ENCODE peak calls at places on chromosome 6, in eight cellular contexts. One of them, this sample, is unnamed.

GRCh38 chr6:164005312-164005711 is 590.8 kb downstream of the QKI start:
- DNase-seq in left lung: no peak
- DNase-seq in stomach: no peak
- DNase-seq in activated B cell treated with CpG ODN at 0.5 μM for 24 hours: no peak
- DNase-seq in colonic mucosa: no peak
- DNase-seq in GM12864: no peak
- DNase-seq in cardiac muscle cell: no peak
- DNase-seq in dorsolateral prefrontal cortex: no peak
- DNase-seq in this sample: no peak

GRCh38 chr6:8481727-8482126 is 46.4 kb upstream of the SLC35B3 start:
- DNase-seq in left lung: no peak
- DNase-seq in stomach: no peak
- DNase-seq in activated B cell treated with CpG ODN at 0.5 μM for 24 hours: no peak
- DNase-seq in colonic mucosa: no peak
- DNase-seq in GM12864: no peak
- DNase-seq in cardiac muscle cell: no peak
- DNase-seq in dorsolateral prefrontal cortex: no peak
- DNase-seq in this sample: peak

GRCh38 chr6:106918128-106918527 is 56.4 kb downstream of the CD24 start:
- DNase-seq in left lung: no peak
- DNase-seq in stomach: no peak
- DNase-seq in activated B cell treated with CpG ODN at 0.5 μM for 24 hours: no peak
- DNase-seq in colonic mucosa: no peak
- DNase-seq in GM12864: no peak
- DNase-seq in cardiac muscle cell: no peak
- DNase-seq in dorsolateral prefrontal cortex: no peak
- DNase-seq in this sample: no peak

GRCh38 chr6:154591220-154591619 is 80.7 kb upstream of the CNKSR3 start:
- DNase-seq in left lung: no peak
- DNase-seq in stomach: no peak
- DNase-seq in activated B cell treated with CpG ODN at 0.5 μM for 24 hours: no peak
- DNase-seq in colonic mucosa: no peak
- DNase-seq in GM12864: no peak
- DNase-seq in cardiac muscle cell: no peak
- DNase-seq in dorsolateral prefrontal cortex: no peak
- DNase-seq in this sample: no peak

GRCh38 chr6:57035549-57035948 is 10.9 kb upstream of the KIAA1586 start:
- DNase-seq in left lung: no peak
- DNase-seq in stomach: no peak
- DNase-seq in activated B cell treated with CpG ODN at 0.5 μM for 24 hours: no peak
- DNase-seq in colonic mucosa: no peak
- DNase-seq in GM12864: no peak
- DNase-seq in cardiac muscle cell: no peak
- DNase-seq in dorsolateral prefrontal cortex: no peak
- DNase-seq in this sample: no peak

GRCh38 chr6:109434456-109434855 is 6.0 kb downstream of the PPIL6 start:
- DNase-seq in left lung: no peak
- DNase-seq in stomach: no peak
- DNase-seq in activated B cell treated with CpG ODN at 0.5 μM for 24 hours: no peak
- DNase-seq in colonic mucosa: no peak
- DNase-seq in GM12864: no peak
- DNase-seq in cardiac muscle cell: no peak
- DNase-seq in dorsolateral prefrontal cortex: no peak
- DNase-seq in this sample: no peak

GRCh38 chr6:158910484-158911075 is 89.4 kb downstream of the RSPH3 start:
- DNase-seq in left lung: no peak
- DNase-seq in stomach: peak
- DNase-seq in activated B cell treated with CpG ODN at 0.5 μM for 24 hours: peak
- DNase-seq in colonic mucosa: no peak
- DNase-seq in GM12864: peak
- DNase-seq in cardiac muscle cell: no peak
- DNase-seq in dorsolateral prefrontal cortex: no peak
- DNase-seq in this sample: peak

GRCh38 chr6:16338577-16339262 is 100.3 kb downstream of the GMPR start:
- DNase-seq in left lung: no peak
- DNase-seq in stomach: peak
- DNase-seq in activated B cell treated with CpG ODN at 0.5 μM for 24 hours: no peak
- DNase-seq in colonic mucosa: peak
- DNase-seq in GM12864: no peak
- DNase-seq in cardiac muscle cell: peak
- DNase-seq in dorsolateral prefrontal cortex: peak
- DNase-seq in this sample: no peak

GRCh38 chr6:137970368-137970767 is 103.3 kb downstream of the TNFAIP3 start:
- DNase-seq in left lung: no peak
- DNase-seq in stomach: no peak
- DNase-seq in activated B cell treated with CpG ODN at 0.5 μM for 24 hours: no peak
- DNase-seq in colonic mucosa: no peak
- DNase-seq in GM12864: no peak
- DNase-seq in cardiac muscle cell: no peak
- DNase-seq in dorsolateral prefrontal cortex: no peak
- DNase-seq in this sample: peak

GRCh38 chr6:12381587-12381986 is 91.4 kb downstream of the EDN1 start:
- DNase-seq in left lung: no peak
- DNase-seq in stomach: no peak
- DNase-seq in activated B cell treated with CpG ODN at 0.5 μM for 24 hours: no peak
- DNase-seq in colonic mucosa: no peak
- DNase-seq in GM12864: no peak
- DNase-seq in cardiac muscle cell: no peak
- DNase-seq in dorsolateral prefrontal cortex: no peak
- DNase-seq in this sample: no peak

GRCh38 chr6:5112065-5112799 is 27.1 kb downstream of the PPP1R3G start:
- DNase-seq in left lung: no peak
- DNase-seq in stomach: no peak
- DNase-seq in activated B cell treated with CpG ODN at 0.5 μM for 24 hours: no peak
- DNase-seq in colonic mucosa: no peak
- DNase-seq in GM12864: no peak
- DNase-seq in cardiac muscle cell: no peak
- DNase-seq in dorsolateral prefrontal cortex: no peak
- DNase-seq in this sample: no peak

GRCh38 chr6:135094403-135094821 is 39.8 kb upstream of the HBS1L start:
- DNase-seq in left lung: no peak
- DNase-seq in stomach: no peak
- DNase-seq in activated B cell treated with CpG ODN at 0.5 μM for 24 hours: no peak
- DNase-seq in colonic mucosa: no peak
- DNase-seq in GM12864: no peak
- DNase-seq in cardiac muscle cell: no peak
- DNase-seq in dorsolateral prefrontal cortex: no peak
- DNase-seq in this sample: no peak

GRCh38 chr6:71091167-71091566 is 134.3 kb upstream of the B3GAT2 start:
- DNase-seq in left lung: no peak
- DNase-seq in stomach: no peak
- DNase-seq in activated B cell treated with CpG ODN at 0.5 μM for 24 hours: no peak
- DNase-seq in colonic mucosa: no peak
- DNase-seq in GM12864: no peak
- DNase-seq in cardiac muscle cell: no peak
- DNase-seq in dorsolateral prefrontal cortex: no peak
- DNase-seq in this sample: no peak

GRCh38 chr6:63307581-63308246 is 12.1 kb downstream of the LGSN start:
- DNase-seq in left lung: no peak
- DNase-seq in stomach: no peak
- DNase-seq in activated B cell treated with CpG ODN at 0.5 μM for 24 hours: no peak
- DNase-seq in colonic mucosa: peak
- DNase-seq in GM12864: peak
- DNase-seq in cardiac muscle cell: peak
- DNase-seq in dorsolateral prefrontal cortex: no peak
- DNase-seq in this sample: peak

GRCh38 chr6:166927942-166928643 is 28.3 kb downstream of the RNASET2 start:
- DNase-seq in left lung: no peak
- DNase-seq in stomach: no peak
- DNase-seq in activated B cell treated with CpG ODN at 0.5 μM for 24 hours: no peak
- DNase-seq in colonic mucosa: no peak
- DNase-seq in GM12864: no peak
- DNase-seq in cardiac muscle cell: no peak
- DNase-seq in dorsolateral prefrontal cortex: no peak
- DNase-seq in this sample: no peak

GRCh38 chr6:72216222-72217106 is 330.1 kb downstream of the RIMS1 start:
- DNase-seq in left lung: no peak
- DNase-seq in stomach: peak
- DNase-seq in activated B cell treated with CpG ODN at 0.5 μM for 24 hours: no peak
- DNase-seq in colonic mucosa: no peak
- DNase-seq in GM12864: no peak
- DNase-seq in cardiac muscle cell: no peak
- DNase-seq in dorsolateral prefrontal cortex: no peak
- DNase-seq in this sample: no peak

GRCh38 chr6:148414836-148415235 is 72.2 kb downstream of the SASH1 start:
- DNase-seq in left lung: no peak
- DNase-seq in stomach: no peak
- DNase-seq in activated B cell treated with CpG ODN at 0.5 μM for 24 hours: no peak
- DNase-seq in colonic mucosa: no peak
- DNase-seq in GM12864: no peak
- DNase-seq in cardiac muscle cell: no peak
- DNase-seq in dorsolateral prefrontal cortex: no peak
- DNase-seq in this sample: no peak

GRCh38 chr6:55069132-55069781 is 105.1 kb upstream of the HCRTR2 start:
- DNase-seq in left lung: no peak
- DNase-seq in stomach: peak
- DNase-seq in activated B cell treated with CpG ODN at 0.5 μM for 24 hours: no peak
- DNase-seq in colonic mucosa: peak
- DNase-seq in GM12864: no peak
- DNase-seq in cardiac muscle cell: peak
- DNase-seq in dorsolateral prefrontal cortex: no peak
- DNase-seq in this sample: no peak

GRCh38 chr6:6752129-6752528 is 163.6 kb downstream of the LY86 start:
- DNase-seq in left lung: no peak
- DNase-seq in stomach: no peak
- DNase-seq in activated B cell treated with CpG ODN at 0.5 μM for 24 hours: no peak
- DNase-seq in colonic mucosa: peak
- DNase-seq in GM12864: no peak
- DNase-seq in cardiac muscle cell: peak
- DNase-seq in dorsolateral prefrontal cortex: no peak
- DNase-seq in this sample: no peak

GRCh38 chr6:142918339-142919042 is 26.5 kb downstream of the HIVEP2 start:
- DNase-seq in left lung: no peak
- DNase-seq in stomach: no peak
- DNase-seq in activated B cell treated with CpG ODN at 0.5 μM for 24 hours: no peak
- DNase-seq in colonic mucosa: no peak
- DNase-seq in GM12864: no peak
- DNase-seq in cardiac muscle cell: no peak
- DNase-seq in dorsolateral prefrontal cortex: no peak
- DNase-seq in this sample: no peak

GRCh38 chr6:1596088-1596852 is 13.4 kb upstream of the FOXC1 start:
- DNase-seq in left lung: peak
- DNase-seq in stomach: peak
- DNase-seq in activated B cell treated with CpG ODN at 0.5 μM for 24 hours: peak
- DNase-seq in colonic mucosa: peak
- DNase-seq in GM12864: no peak
- DNase-seq in cardiac muscle cell: peak
- DNase-seq in dorsolateral prefrontal cortex: peak
- DNase-seq in this sample: peak

GRCh38 chr6:41736207-41736710 is 851 bp upstream of the TFEB start:
- DNase-seq in left lung: peak
- DNase-seq in stomach: peak
- DNase-seq in activated B cell treated with CpG ODN at 0.5 μM for 24 hours: no peak
- DNase-seq in colonic mucosa: no peak
- DNase-seq in GM12864: no peak
- DNase-seq in cardiac muscle cell: no peak
- DNase-seq in dorsolateral prefrontal cortex: no peak
- DNase-seq in this sample: no peak

GRCh38 chr6:142907017-142907470 is 37.9 kb downstream of the HIVEP2 start:
- DNase-seq in left lung: no peak
- DNase-seq in stomach: no peak
- DNase-seq in activated B cell treated with CpG ODN at 0.5 μM for 24 hours: no peak
- DNase-seq in colonic mucosa: no peak
- DNase-seq in GM12864: no peak
- DNase-seq in cardiac muscle cell: no peak
- DNase-seq in dorsolateral prefrontal cortex: no peak
- DNase-seq in this sample: peak

GRCh38 chr6:136403166-136403980 is 113.7 kb upstream of the BCLAF1 start:
- DNase-seq in left lung: no peak
- DNase-seq in stomach: no peak
- DNase-seq in activated B cell treated with CpG ODN at 0.5 μM for 24 hours: no peak
- DNase-seq in colonic mucosa: no peak
- DNase-seq in GM12864: no peak
- DNase-seq in cardiac muscle cell: no peak
- DNase-seq in dorsolateral prefrontal cortex: no peak
- DNase-seq in this sample: no peak

GRCh38 chr6:108435391-108435790 is 125.3 kb upstream of the FOXO3 start:
- DNase-seq in left lung: no peak
- DNase-seq in stomach: no peak
- DNase-seq in activated B cell treated with CpG ODN at 0.5 μM for 24 hours: no peak
- DNase-seq in colonic mucosa: no peak
- DNase-seq in GM12864: no peak
- DNase-seq in cardiac muscle cell: no peak
- DNase-seq in dorsolateral prefrontal cortex: no peak
- DNase-seq in this sample: no peak

GRCh38 chr6:4973415-4973814 is 30.4 kb downstream of the RPP40 start:
- DNase-seq in left lung: no peak
- DNase-seq in stomach: no peak
- DNase-seq in activated B cell treated with CpG ODN at 0.5 μM for 24 hours: no peak
- DNase-seq in colonic mucosa: no peak
- DNase-seq in GM12864: no peak
- DNase-seq in cardiac muscle cell: no peak
- DNase-seq in dorsolateral prefrontal cortex: no peak
- DNase-seq in this sample: no peak

GRCh38 chr6:21033095-21033494 is 498.8 kb downstream of the CDKAL1 start:
- DNase-seq in left lung: no peak
- DNase-seq in stomach: no peak
- DNase-seq in activated B cell treated with CpG ODN at 0.5 μM for 24 hours: no peak
- DNase-seq in colonic mucosa: no peak
- DNase-seq in GM12864: no peak
- DNase-seq in cardiac muscle cell: no peak
- DNase-seq in dorsolateral prefrontal cortex: no peak
- DNase-seq in this sample: no peak

GRCh38 chr6:147390909-147391536 is 117.5 kb upstream of the SAMD5 start:
- DNase-seq in left lung: no peak
- DNase-seq in stomach: no peak
- DNase-seq in activated B cell treated with CpG ODN at 0.5 μM for 24 hours: no peak
- DNase-seq in colonic mucosa: no peak
- DNase-seq in GM12864: no peak
- DNase-seq in cardiac muscle cell: peak
- DNase-seq in dorsolateral prefrontal cortex: no peak
- DNase-seq in this sample: no peak
- TF ChIP-seq CTCF in left lung: no peak
- TF ChIP-seq CTCF in stomach: no peak
- TF ChIP-seq CTCF in activated B cell treated with CpG ODN at 0.5 μM for 24 hours: no peak
- TF ChIP-seq CTCF in colonic mucosa: no peak
- TF ChIP-seq CTCF in GM12864: no peak
- TF ChIP-seq CTCF in cardiac muscle cell: peak
- TF ChIP-seq CTCF in dorsolateral prefrontal cortex: peak
- TF ChIP-seq CTCF in this sample: no peak

GRCh38 chr6:22926613-22927348 is 357.4 kb downstream of the HDGFL1 start:
- DNase-seq in left lung: no peak
- DNase-seq in stomach: no peak
- DNase-seq in activated B cell treated with CpG ODN at 0.5 μM for 24 hours: no peak
- DNase-seq in colonic mucosa: no peak
- DNase-seq in GM12864: no peak
- DNase-seq in cardiac muscle cell: peak
- DNase-seq in dorsolateral prefrontal cortex: no peak
- DNase-seq in this sample: no peak
- TF ChIP-seq CTCF in left lung: no peak
- TF ChIP-seq CTCF in stomach: no peak
- TF ChIP-seq CTCF in activated B cell treated with CpG ODN at 0.5 μM for 24 hours: no peak
- TF ChIP-seq CTCF in colonic mucosa: no peak
- TF ChIP-seq CTCF in GM12864: no peak
- TF ChIP-seq CTCF in cardiac muscle cell: no peak
- TF ChIP-seq CTCF in dorsolateral prefrontal cortex: no peak
- TF ChIP-seq CTCF in this sample: no peak

GRCh38 chr6:168865-169455 is 123.3 kb upstream of the DUSP22 start:
- DNase-seq in left lung: no peak
- DNase-seq in stomach: no peak
- DNase-seq in activated B cell treated with CpG ODN at 0.5 μM for 24 hours: no peak
- DNase-seq in colonic mucosa: no peak
- DNase-seq in GM12864: no peak
- DNase-seq in cardiac muscle cell: peak
- DNase-seq in dorsolateral prefrontal cortex: no peak
- DNase-seq in this sample: no peak
- TF ChIP-seq CTCF in left lung: peak
- TF ChIP-seq CTCF in stomach: peak
- TF ChIP-seq CTCF in activated B cell treated with CpG ODN at 0.5 μM for 24 hours: peak
- TF ChIP-seq CTCF in colonic mucosa: peak
- TF ChIP-seq CTCF in GM12864: peak
- TF ChIP-seq CTCF in cardiac muscle cell: peak
- TF ChIP-seq CTCF in dorsolateral prefrontal cortex: peak
- TF ChIP-seq CTCF in this sample: peak

GRCh38 chr6:44100088-44100550 is 27.1 kb downstream of the MRPL14 start:
- DNase-seq in left lung: no peak
- DNase-seq in stomach: peak
- DNase-seq in activated B cell treated with CpG ODN at 0.5 μM for 24 hours: no peak
- DNase-seq in colonic mucosa: no peak
- DNase-seq in GM12864: no peak
- DNase-seq in cardiac muscle cell: peak
- DNase-seq in dorsolateral prefrontal cortex: no peak
- DNase-seq in this sample: no peak
- TF ChIP-seq CTCF in left lung: peak
- TF ChIP-seq CTCF in stomach: peak
- TF ChIP-seq CTCF in activated B cell treated with CpG ODN at 0.5 μM for 24 hours: no peak
- TF ChIP-seq CTCF in colonic mucosa: peak
- TF ChIP-seq CTCF in GM12864: peak
- TF ChIP-seq CTCF in cardiac muscle cell: peak
- TF ChIP-seq CTCF in dorsolateral prefrontal cortex: no peak
- TF ChIP-seq CTCF in this sample: peak

This sample was measured in GM10248.